ENCODE peak calls at places on chromosome 5, in eight cellular contexts. P, I, V, W, Z, D, N and S are unnamed samples.

GRCh38 chr5:175387144-175387543 is 56.8 kb downstream of the DRD1 start:
- DNase-seq in P (no peak), I (no peak), V (no peak), W (no peak), Z (no peak), D (no peak), N (no peak), S (no peak)

GRCh38 chr5:6491548-6492290 is 43.1 kb downstream of the UBE2QL1 start:
- DNase-seq in P (no peak), I (no peak), V (no peak), W (no peak), Z (no peak), D (no peak), N (no peak), S (no peak)

GRCh38 chr5:137932800-137933199 is 43.5 kb downstream of the PKD2L2 start:
- DNase-seq in P (no peak), I (no peak), V (peak), W (no peak), Z (no peak), D (no peak), N (no peak), S (no peak)

GRCh38 chr5:178690208-178690607 is 40.3 kb downstream of the ZNF354A start:
- DNase-seq in P (no peak), I (no peak), V (no peak), W (no peak), Z (no peak), D (no peak), N (no peak), S (no peak)

GRCh38 chr5:10538789-10539684 is 24.8 kb upstream of the ANKRD33B start:
- DNase-seq in P (no peak), I (no peak), V (peak), W (no peak), Z (no peak), D (no peak), N (no peak), S (no peak)

GRCh38 chr5:132754947-132755346 is 7.7 kb downstream of the CCNI2 start:
- DNase-seq in P (peak), I (no peak), V (peak), W (peak), Z (no peak), D (no peak), N (peak), S (no peak)

GRCh38 chr5:14187157-14187556 is 44.0 kb downstream of the TRIO start:
- DNase-seq in P (no peak), I (no peak), V (no peak), W (no peak), Z (no peak), D (no peak), N (no peak), S (no peak)

GRCh38 chr5:43570487-43571158 is 13.7 kb upstream of the PAIP1 start:
- DNase-seq in P (no peak), I (no peak), V (no peak), W (no peak), Z (no peak), D (no peak), N (no peak), S (no peak)

GRCh38 chr5:154478224-154478565 is at the start of gene HAND1:
- DNase-seq in P (no peak), I (no peak), V (peak), W (no peak), Z (no peak), D (no peak), N (peak), S (peak)

GRCh38 chr5:1315018-1315708 is 20.3 kb upstream of the TERT start:
- DNase-seq in P (no peak), I (no peak), V (no peak), W (no peak), Z (no peak), D (no peak), N (no peak), S (no peak)

GRCh38 chr5:57466544-57466943 is 16.1 kb downstream of the ACTBL2 start:
- DNase-seq in P (no peak), I (no peak), V (no peak), W (no peak), Z (no peak), D (no peak), N (no peak), S (no peak)

GRCh38 chr5:84986688-84987087 is 602.0 kb upstream of the EDIL3 start:
- DNase-seq in P (no peak), I (no peak), V (no peak), W (no peak), Z (no peak), D (no peak), N (no peak), S (no peak)

GRCh38 chr5:77168187-77168883 is 42.1 kb upstream of the PDE8B start:
- DNase-seq in P (no peak), I (no peak), V (peak), W (no peak), Z (no peak), D (no peak), N (no peak), S (no peak)

GRCh38 chr5:122493776-122494518 is 181.9 kb downstream of the SNCAIP start:
- DNase-seq in P (no peak), I (no peak), V (no peak), W (no peak), Z (no peak), D (no peak), N (no peak), S (no peak)

GRCh38 chr5:78699565-78700143 is 51.1 kb upstream of the LHFPL2 start:
- DNase-seq in P (no peak), I (no peak), V (no peak), W (peak), Z (no peak), D (no peak), N (no peak), S (peak)

GRCh38 chr5:33736510-33736909 is 155.3 kb downstream of the ADAMTS12 start:
- DNase-seq in P (no peak), I (no peak), V (no peak), W (peak), Z (no peak), D (no peak), N (no peak), S (no peak)

GRCh38 chr5:82694886-82695285 is 382.3 kb downstream of the TMEM167A start:
- DNase-seq in P (no peak), I (no peak), V (no peak), W (no peak), Z (no peak), D (no peak), N (no peak), S (no peak)

GRCh38 chr5:157265714-157266285 is at the start of gene CYFIP2:
- DNase-seq in P (peak), I (peak), V (peak), W (no peak), Z (peak), D (peak), N (peak), S (peak)

GRCh38 chr5:16916262-16916878 is 19.7 kb downstream of the MYO10 start:
- DNase-seq in P (no peak), I (no peak), V (peak), W (peak), Z (no peak), D (no peak), N (no peak), S (no peak)

GRCh38 chr5:54844905-54845566 is 140.4 kb downstream of the ESM1 start:
- DNase-seq in P (no peak), I (no peak), V (peak), W (peak), Z (no peak), D (no peak), N (no peak), S (no peak)

GRCh38 chr5:38445374-38446028 is 110.9 kb downstream of the LIFR start:
- DNase-seq in P (no peak), I (no peak), V (no peak), W (peak), Z (no peak), D (no peak), N (no peak), S (no peak)

GRCh38 chr5:160423025-160423554 is 1.4 kb downstream of the PTTG1 start:
- DNase-seq in P (no peak), I (no peak), V (no peak), W (no peak), Z (no peak), D (no peak), N (no peak), S (no peak)

GRCh38 chr5:38745836-38746732 is 99.7 kb upstream of the OSMR start:
- DNase-seq in P (no peak), I (no peak), V (no peak), W (no peak), Z (no peak), D (no peak), N (no peak), S (no peak)

GRCh38 chr5:68315679-68316271 is 100.2 kb downstream of the PIK3R1 start:
- DNase-seq in P (peak), I (peak), V (no peak), W (no peak), Z (no peak), D (peak), N (no peak), S (peak)

GRCh38 chr5:107576736-107577440 is 93.8 kb downstream of the EFNA5 start:
- DNase-seq in P (no peak), I (no peak), V (no peak), W (no peak), Z (no peak), D (no peak), N (no peak), S (no peak)

GRCh38 chr5:127012933-127013332 is 17.4 kb downstream of the MARCHF3 start:
- DNase-seq in P (no peak), I (no peak), V (peak), W (peak), Z (no peak), D (no peak), N (no peak), S (no peak)

GRCh38 chr5:114184006-114184405 is 177.9 kb upstream of the KCNN2 start:
- DNase-seq in P (no peak), I (no peak), V (no peak), W (peak), Z (no peak), D (no peak), N (no peak), S (no peak)

GRCh38 chr5:146805099-146805498 is 73.5 kb downstream of the PPP2R2B start:
- DNase-seq in P (no peak), I (no peak), V (no peak), W (peak), Z (no peak), D (no peak), N (no peak), S (no peak)

GRCh38 chr5:179436321-179437122 is 91.3 kb upstream of the ADAMTS2 start:
- DNase-seq in P (no peak), I (no peak), V (no peak), W (no peak), Z (no peak), D (no peak), N (no peak), S (no peak)

GRCh38 chr5:131224387-131225191 is 39.3 kb upstream of the CDC42SE2 start:
- DNase-seq in P (peak), I (no peak), V (no peak), W (no peak), Z (no peak), D (no peak), N (no peak), S (peak)

GRCh38 chr5:120330555-120330954 is 133.5 kb upstream of the PRR16 start:
- DNase-seq in P (no peak), I (no peak), V (no peak), W (no peak), Z (no peak), D (no peak), N (no peak), S (no peak)

GRCh38 chr5:58940446-58940845 is 357.6 kb downstream of the RAB3C start:
- DNase-seq in P (no peak), I (no peak), V (no peak), W (peak), Z (no peak), D (no peak), N (no peak), S (no peak)

GRCh38 chr5:76099286-76099702 is 16.1 kb downstream of the SV2C start:
- DNase-seq in P (peak), I (peak), V (no peak), W (no peak), Z (no peak), D (no peak), N (no peak), S (no peak)

GRCh38 chr5:13591621-13592020 is 352.9 kb downstream of the DNAH5 start:
- DNase-seq in P (no peak), I (no peak), V (peak), W (peak), Z (no peak), D (no peak), N (no peak), S (no peak)